ENCODE peak calls at places on chromosomes 2 and 18, in four cellular contexts. F is IMR-90, N is HCT116, E is endothelial cell of umbilical vein. T is an unnamed sample.

GRCh38 chr18:26864658-26865057 is 849 bp downstream of the AQP4 start:
- DNase-seq in F (no peak), N (no peak), E (no peak), T (no peak)

GRCh38 chr2:127615511-127616166 is 30.3 kb upstream of the GPR17 start:
- DNase-seq in N (no peak), F (no peak), E (no peak), T (no peak)

GRCh38 chr2:172615862-172616261 is 60.0 kb downstream of the PDK1 start:
- DNase-seq in N (no peak), E (no peak), F (no peak), T (no peak)

GRCh38 chr2:33313039-33313438 is 163.4 kb upstream of the RASGRP3 start:
- DNase-seq in E (no peak), N (no peak), F (no peak), T (no peak)

GRCh38 chr18:29449424-29449823 is 1272.5 kb upstream of the CDH2 start:
- DNase-seq in N (no peak), F (peak; percentile 16), E (peak; percentile 31), T (peak; percentile 38)

GRCh38 chr2:238105506-238106338 is 5.6 kb downstream of the ESPNL start:
- DNase-seq in N (no peak), E (no peak), F (no peak), T (no peak)

GRCh38 chr2:174992886-174993285 is 12.3 kb downstream of the CHN1 start:
- DNase-seq in N (no peak), F (no peak), E (no peak), T (no peak)

GRCh38 chr18:34978953-34979608 is 62.1 kb upstream of the MAPRE2 start:
- DNase-seq in F (peak; percentile 95), E (peak; percentile 99), N (peak; percentile 97), T (peak; percentile 99)

GRCh38 chr2:112643488-112643887 is 2.3 kb upstream of the SLC20A1 start:
- DNase-seq in E (no peak), F (no peak), N (no peak), T (no peak)

DNA sequence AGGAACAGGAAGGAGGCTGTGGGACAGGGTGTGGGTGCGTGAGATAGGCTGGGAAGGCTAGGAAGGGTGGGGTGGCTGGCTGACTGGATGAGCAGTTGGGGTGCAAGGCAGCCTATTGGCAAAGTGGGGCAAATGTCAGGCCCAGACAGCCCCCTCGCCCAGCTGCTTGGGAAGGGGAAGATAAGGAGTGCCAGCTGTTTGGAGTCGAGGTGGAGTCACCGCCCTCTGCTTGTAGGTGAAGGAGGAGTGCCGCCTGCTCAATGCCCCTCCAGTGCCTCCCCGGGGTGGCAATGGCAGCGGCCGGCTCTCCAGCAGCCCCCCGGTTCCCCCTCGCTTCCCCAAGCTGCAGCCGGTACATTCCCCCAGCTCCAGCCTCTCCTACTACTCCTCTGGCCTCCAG is 13.1 kb downstream of the GAREM2 start:
- DNase-seq in E (no peak), N (no peak), F (no peak), T (no peak)
- H3K9ac ChIP-seq in E (no peak overlapping the region), N (peak overlapping the region; percentile 65), F (no peak overlapping the region), T (peak overlapping the region; percentile 89)

GRCh38 chr2:230751062-230751461 is 38.4 kb downstream of the CAB39 start:
- DNase-seq in N (no peak), E (peak; percentile 24), F (peak; percentile 88), T (peak; percentile 84)
- H3K4me2 ChIP-seq in N (no peak overlapping the region), E (no peak overlapping the region), F (peak overlapping the region; percentile 55), T (no peak overlapping the region)

GRCh38 chr18:31420524-31420923 is 27.0 kb upstream of the DSG3 start:
- DNase-seq in E (no peak), N (no peak), F (no peak), T (no peak)

GRCh38 chr18:31417850-31418249 is 29.7 kb upstream of the DSG3 start:
- DNase-seq in F (no peak), E (no peak), N (no peak), T (no peak)

GRCh38 chr18:31420032-31420431 is 27.5 kb upstream of the DSG3 start:
- DNase-seq in F (no peak), N (no peak), E (no peak), T (no peak)

GRCh38 chr18:31424383-31424988 is 23.1 kb upstream of the DSG3 start:
- DNase-seq in E (no peak), F (peak; percentile 20), N (peak; percentile 64), T (peak; percentile 72)

DNA sequence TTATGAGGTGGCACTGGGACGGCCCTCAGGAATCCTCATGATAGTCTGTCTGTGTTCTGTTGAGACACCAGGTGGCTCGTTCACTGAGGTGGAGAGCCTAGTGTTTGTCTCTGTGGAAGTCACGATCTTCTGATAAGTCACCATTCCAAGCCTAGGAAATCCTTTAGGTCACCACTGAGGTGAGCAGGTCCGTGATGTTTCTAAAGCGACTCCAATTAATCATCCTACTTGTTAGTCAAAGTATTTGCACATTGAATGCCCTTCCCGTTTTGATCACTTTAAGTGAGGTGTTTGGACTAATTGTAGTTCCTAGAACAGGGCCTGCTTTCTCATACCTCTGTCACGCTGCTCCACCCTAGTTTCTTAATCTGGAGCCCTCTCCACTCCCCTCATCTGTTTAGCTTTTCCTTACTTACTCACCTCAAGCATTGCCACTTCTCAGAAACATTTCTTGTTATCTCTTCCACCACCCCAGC is 28.0 kb upstream of the DSG3 start:
- DNase-seq in F (no peak), N (peak; percentile 66), E (no peak), T (no peak)
- H3K9ac ChIP-seq in F (no peak overlapping the region), N (peak overlapping the region; percentile 22), E (no peak overlapping the region), T (no peak overlapping the region)

GRCh38 chr2:1032030-1032429 is 81.4 kb downstream of the SNTG2 start:
- DNase-seq in N (no peak), E (no peak), F (no peak), T (no peak)

GRCh38 chr2:1028846-1029245 is 78.2 kb downstream of the SNTG2 start:
- DNase-seq in E (no peak), N (no peak), F (no peak), T (no peak)

GRCh38 chr2:1037066-1037465 is 86.4 kb downstream of the SNTG2 start:
- DNase-seq in F (no peak), N (no peak), E (no peak), T (no peak)

GRCh38 chr2:1033058-1033457 is 82.4 kb downstream of the SNTG2 start:
- DNase-seq in E (no peak), N (no peak), F (no peak), T (no peak)
- H3K4me2 ChIP-seq in E (no peak overlapping the region), N (no peak overlapping the region), F (no peak overlapping the region), T (no peak overlapping the region)

DNA sequence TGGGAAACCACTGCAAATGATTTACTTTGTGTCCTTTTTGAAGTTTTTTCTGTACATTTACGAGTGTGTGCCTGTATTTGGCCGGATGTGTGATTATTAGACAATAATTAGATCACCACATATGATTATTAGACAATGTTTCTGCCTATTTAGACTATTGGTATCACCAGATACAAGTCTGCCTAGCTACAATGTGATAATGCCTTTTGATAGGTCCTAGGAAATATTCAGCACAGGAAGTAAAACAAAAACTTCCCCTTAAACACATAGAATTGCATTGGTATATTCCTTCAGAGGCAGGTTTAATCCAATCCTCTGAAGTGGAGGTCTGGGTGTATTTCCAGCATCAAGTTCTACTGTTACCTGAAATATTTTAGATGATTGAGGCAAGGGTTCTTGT is 275.1 kb downstream of the TGIF1 start:
- DNase-seq in E (no peak), F (no peak), N (no peak), T (no peak)
- H3K9ac ChIP-seq in E (no peak overlapping the region), F (no peak overlapping the region), N (no peak overlapping the region), T (no peak overlapping the region)